ENCODE peak calls at places on chromosomes 4 and X, in nine cellular contexts. O is psoas muscle; V is SJCRH30; U is CD4-positive, alpha-beta memory T cell; G is GM23248; Z is colonic mucosa; X is ascending aorta; S is cardiac muscle cell; W is epithelial cell of esophagus. C is an unnamed sample.

GRCh38 chr4:114839986-114840385 is 241.4 kb downstream of the UGT8 start:
- DNase-seq in O (no peak), V (no peak), U (no peak), G (no peak), Z (no peak), X (no peak), S (no peak), W (no peak), C (no peak)

GRCh38 chrX:129638917-129639316 is 15.8 kb downstream of the APLN start:
- DNase-seq in O (no peak), V (no peak), U (no peak), G (no peak), Z (no peak), X (no peak), S (no peak), W (no peak), C (no peak)

GRCh38 chrX:106726485-106727437 is at the start of gene RNF128:
- DNase-seq in O (peak; percentile 38), V (no peak), U (no peak), G (peak; percentile 62), Z (peak; percentile 77), X (no peak), S (peak; percentile 71), W (peak; percentile 67), C (peak; percentile 23)

GRCh38 chr4:48178931-48179330 is 44.9 kb upstream of the TXK start:
- DNase-seq in O (no peak), V (peak; percentile 62), U (no peak), G (no peak), Z (no peak), X (no peak), S (no peak), W (no peak), C (no peak)

GRCh38 chr4:8044699-8045098 is 105.0 kb upstream of the AFAP1 start:
- DNase-seq in O (no peak), V (peak; percentile 74), U (no peak), G (no peak), Z (peak; percentile 36), X (no peak), S (no peak), W (no peak), C (no peak)

GRCh38 chr4:57854748-57855147 is 744.6 kb upstream of the IGFBP7 start:
- DNase-seq in O (no peak), V (no peak), U (no peak), G (no peak), Z (no peak), X (no peak), S (peak; percentile 23), W (no peak), C (no peak)

GRCh38 chr4:52841707-52842456 is 20.2 kb upstream of the RASL11B start:
- DNase-seq in O (no peak), V (no peak), U (no peak), G (no peak), Z (no peak), X (no peak), S (no peak), W (no peak), C (peak; percentile 25)

GRCh38 chr4:4942658-4943057 is 76.6 kb downstream of the CYTL1 start:
- DNase-seq in O (no peak), V (no peak), U (no peak), G (no peak), Z (no peak), X (no peak), S (no peak), W (no peak), C (no peak)

GRCh38 chrX:72123471-72124185 is 8.1 kb downstream of the RTL5 start:
- DNase-seq in O (peak; percentile 43), V (peak; percentile 27), U (no peak), G (peak; percentile 22), Z (no peak), X (no peak), S (peak; percentile 55), W (no peak), C (no peak)

GRCh38 chr4:2411786-2412510 is 6.5 kb downstream of the ZFYVE28 start:
- DNase-seq in O (no peak), V (no peak), U (peak; percentile 40), G (no peak), Z (no peak), X (no peak), S (no peak), W (no peak), C (no peak)

GRCh38 chr4:143339497-143339896 is 2.8 kb downstream of the GAB1 start:
- DNase-seq in O (no peak), V (no peak), U (no peak), G (no peak), Z (no peak), X (no peak), S (no peak), W (no peak), C (no peak)

GRCh38 chr4:40980318-40980883 is 230.6 kb downstream of the NSUN7 start:
- DNase-seq in O (no peak), V (no peak), U (no peak), G (peak; percentile 53), Z (no peak), X (no peak), S (peak; percentile 13), W (peak; percentile 48), C (no peak)

DNA sequence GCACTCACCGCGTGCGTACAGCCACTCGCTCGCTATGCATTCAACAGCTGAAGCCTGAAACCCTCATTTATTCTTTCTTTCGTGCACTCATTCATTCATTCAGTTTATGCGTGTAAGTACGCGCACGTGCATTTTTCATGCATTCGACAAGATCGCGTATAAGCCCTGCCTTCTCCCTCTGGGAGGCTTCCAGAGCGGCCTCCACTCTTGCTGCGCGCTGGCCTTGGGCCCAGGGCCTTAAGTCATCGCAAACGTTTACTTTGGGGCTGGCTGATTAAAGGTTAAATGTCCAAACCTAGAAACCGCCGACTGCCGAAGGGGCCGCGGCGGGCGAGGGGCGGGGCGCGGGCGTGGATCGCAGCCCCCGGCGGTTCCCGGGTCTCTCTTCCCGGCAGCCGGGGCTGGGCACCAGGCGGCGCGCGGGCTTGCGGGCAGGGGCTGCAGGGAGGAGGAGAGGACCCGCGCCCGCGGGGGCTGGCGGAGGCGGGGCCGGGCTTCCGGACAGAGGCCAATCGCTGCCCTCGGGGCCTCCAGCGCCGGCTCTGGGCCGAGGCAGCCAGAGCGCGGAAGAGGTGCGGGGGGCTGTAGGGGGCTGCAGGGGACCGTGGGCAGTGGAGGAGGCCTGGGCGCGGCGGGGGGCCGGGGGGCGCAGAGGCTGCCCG is at the start of gene GYG2:
- DNase-seq in O (no peak), V (peak; percentile 54), U (no peak), G (peak; percentile 9), Z (peak; percentile 65), X (no peak), S (peak; percentile 83), W (no peak), C (peak; percentile 39)
- H3K4me3 ChIP-seq in O (no peak within 1 kb of the TSS), V (peak within 1 kb of the TSS; percentile 59), U (no peak within 1 kb of the TSS), G (peak within 1 kb of the TSS; percentile 42), Z (peak within 1 kb of the TSS; percentile 32), X (peak within 1 kb of the TSS; percentile 48), S (peak within 1 kb of the TSS; percentile 72), W (no peak within 1 kb of the TSS), C (no peak within 1 kb of the TSS)

GRCh38 chrX:119757979-119758681 is at the start of gene SOWAHD:
- DNase-seq in O (peak; percentile 34), V (no peak), U (peak; percentile 22), G (peak; percentile 49), Z (peak; percentile 78), X (no peak), S (peak; percentile 42), W (peak; percentile 24), C (no peak)

GRCh38 chrX:119757646-119757978 is 776 bp upstream of the SOWAHD start:
- DNase-seq in O (no peak), V (no peak), U (no peak), G (no peak), Z (no peak), X (no peak), S (no peak), W (no peak), C (no peak)

GRCh38 chrX:119758682-119759332 is 419 bp downstream of the SOWAHD start:
- DNase-seq in O (peak; percentile 17), V (no peak), U (peak; percentile 41), G (peak; percentile 38), Z (no peak), X (no peak), S (peak; percentile 22), W (peak; percentile 21), C (no peak)

GRCh38 chrX:119760026-119760902 is 1.9 kb downstream of the SOWAHD start:
- DNase-seq in O (no peak), V (no peak), U (no peak), G (no peak), Z (no peak), X (no peak), S (no peak), W (no peak), C (no peak)

DNA sequence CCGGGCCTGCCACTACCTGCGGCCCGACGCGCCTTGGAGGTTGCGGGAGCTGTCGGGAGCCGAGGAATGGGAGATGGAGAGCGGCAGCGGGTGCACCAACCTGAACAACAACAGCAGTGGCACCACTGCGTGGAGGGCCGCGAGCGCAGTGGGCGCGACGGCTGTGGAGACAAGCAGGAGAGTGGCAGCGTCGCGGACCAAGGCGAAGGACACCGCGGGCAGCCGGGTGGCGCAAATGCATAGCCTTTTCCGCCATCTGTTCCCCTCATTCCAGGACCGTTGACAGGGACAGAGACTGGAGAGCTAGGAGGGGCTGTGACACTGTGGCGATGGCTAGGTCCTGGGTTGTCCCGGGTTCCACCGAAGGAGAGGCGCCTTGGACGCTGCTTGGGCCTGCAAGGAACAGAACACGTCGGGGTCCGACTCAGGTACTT is 962 bp downstream of the SOWAHD start:
- DNase-seq in O (no peak), V (no peak), U (no peak), G (no peak), Z (no peak), X (no peak), S (no peak), W (no peak), C (no peak)
- H3K4me3 ChIP-seq in O (peak overlapping the region; percentile 61), V (no peak overlapping the region), U (no peak overlapping the region), G (peak overlapping the region; percentile 71), Z (peak overlapping the region; percentile 52), X (peak overlapping the region; percentile 45), S (no peak overlapping the region), W (no peak overlapping the region), C (no peak overlapping the region)

DNA sequence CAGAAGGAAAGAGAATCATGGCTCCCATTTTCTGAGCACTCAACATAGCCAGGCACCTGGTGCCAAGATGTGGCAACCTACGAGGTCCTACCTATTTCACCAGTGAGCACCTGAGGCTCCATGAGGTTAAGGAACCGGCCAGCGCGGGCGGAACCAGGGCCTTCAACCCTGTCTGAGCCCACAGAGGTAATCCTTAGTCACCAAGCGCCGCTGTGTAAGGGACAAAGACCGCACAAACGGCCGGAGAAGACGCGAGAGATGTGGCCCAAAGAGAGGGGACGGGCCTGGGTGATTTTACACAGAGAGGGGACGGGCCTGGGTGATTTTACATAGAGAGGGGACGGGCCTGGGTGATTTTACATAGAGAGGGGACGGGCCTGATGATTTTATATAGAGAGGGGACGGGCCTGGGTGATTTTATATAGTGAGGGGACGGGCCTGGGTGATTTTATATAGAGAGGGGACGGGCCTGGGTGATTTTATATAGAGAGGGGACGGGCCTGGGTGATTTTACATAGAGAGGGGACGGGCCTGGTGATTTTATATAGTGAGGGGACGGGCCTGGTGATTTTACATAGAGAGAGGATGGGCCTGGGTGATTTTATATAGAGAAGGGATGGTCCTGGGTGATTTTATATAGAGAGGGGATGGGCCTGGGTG is 114.2 kb downstream of the SMIM20 start:
- DNase-seq in O (no peak), V (no peak), U (no peak), G (no peak), Z (no peak), X (no peak), S (no peak), W (no peak), C (no peak)
- H3K4me3 ChIP-seq in O (no peak overlapping the region), V (peak overlapping the region; percentile 31), U (no peak overlapping the region), G (no peak overlapping the region), Z (no peak overlapping the region), X (no peak overlapping the region), S (no peak overlapping the region), W (no peak overlapping the region), C (no peak overlapping the region)

GRCh38 chr4:105714071-105714521 is 5.5 kb downstream of the GSTCD start:
- DNase-seq in O (no peak), V (no peak), U (no peak), G (peak; percentile 39), Z (no peak), X (no peak), S (no peak), W (peak; percentile 9), C (peak; percentile 18)
- H3K4me3 ChIP-seq in O (peak overlapping the region; percentile 27), V (no peak overlapping the region), U (no peak overlapping the region), G (peak overlapping the region; percentile 24), Z (no peak overlapping the region), X (peak overlapping the region; percentile 4), S (no peak overlapping the region), W (no peak overlapping the region), C (no peak overlapping the region)

C was measured in fibroblast of mammary gland.